ENCODE peak calls at places on chromosomes 1 and 21, in eight cellular contexts. V is fibroblast of the aortic adventitia, I is AG04450, G is foreskin fibroblast, T is MG63, S is GM06990, R is HFF-Myc, Y is ascending aorta. E is an unnamed sample.

GRCh38 chr1:190373705-190374336 is 103.8 kb downstream of the BRINP3 start:
- DNase-seq in V (peak), I (no peak), G (peak), T (no peak), S (no peak), R (no peak), Y (no peak), E (no peak)

GRCh38 chr1:91440845-91441244 is 36.2 kb upstream of the HFM1 start:
- DNase-seq in V (peak), I (no peak), G (peak), T (no peak), S (no peak), R (no peak), Y (no peak), E (no peak)

GRCh38 chr1:20080441-20081330 is 10.7 kb downstream of the PLA2G5 start:
- DNase-seq in V (no peak), I (no peak), G (no peak), T (peak), S (peak), R (no peak), Y (no peak), E (no peak)

GRCh38 chr1:169550294-169550693 is 36.0 kb downstream of the F5 start:
- DNase-seq in V (peak), I (no peak), G (peak), T (no peak), S (peak), R (peak), Y (no peak), E (no peak)

GRCh38 chr1:237386362-237387143 is 344.6 kb downstream of the RYR2 start:
- DNase-seq in V (peak), I (no peak), G (peak), T (no peak), S (no peak), R (no peak), Y (no peak), E (no peak)

GRCh38 chr1:3470650-3471355 is 16.3 kb downstream of the ARHGEF16 start:
- DNase-seq in V (no peak), I (no peak), G (no peak), T (no peak), S (no peak), R (no peak), Y (no peak), E (no peak)

GRCh38 chr1:106620521-106620954 is 435.9 kb upstream of the PRMT6 start:
- DNase-seq in V (peak), I (no peak), G (peak), T (peak), S (no peak), R (peak), Y (no peak), E (no peak)

GRCh38 chr1:56453016-56453721 is 126.2 kb downstream of the PLPP3 start:
- DNase-seq in V (no peak), I (no peak), G (no peak), T (no peak), S (no peak), R (no peak), Y (no peak), E (no peak)

GRCh38 chr1:39142394-39143060 is 62.0 kb upstream of the MACF1 start:
- DNase-seq in V (no peak), I (no peak), G (peak), T (no peak), S (no peak), R (no peak), Y (no peak), E (peak)

GRCh38 chr1:39145651-39145970 is 58.9 kb upstream of the MACF1 start:
- DNase-seq in V (no peak), I (no peak), G (no peak), T (no peak), S (no peak), R (no peak), Y (no peak), E (no peak)

GRCh38 chr1:39144943-39145650 is 59.4 kb upstream of the MACF1 start:
- DNase-seq in V (peak), I (no peak), G (no peak), T (no peak), S (no peak), R (no peak), Y (no peak), E (no peak)

GRCh38 chr1:39139723-39140360 is 64.7 kb upstream of the MACF1 start:
- DNase-seq in V (no peak), I (no peak), G (no peak), T (no peak), S (no peak), R (no peak), Y (no peak), E (no peak)

GRCh38 chr1:39141925-39142324 is 62.6 kb upstream of the MACF1 start:
- DNase-seq in V (peak), I (peak), G (peak), T (no peak), S (no peak), R (no peak), Y (no peak), E (no peak)
- H3K4me3 ChIP-seq in V (no peak), I (peak), G (no peak), T (no peak), S (no peak), R (no peak), Y (no peak), E (no peak)

GRCh38 chr1:112818990-112819689 is 104.0 kb upstream of the PPM1J start:
- DNase-seq in V (peak), I (peak), G (peak), T (peak), S (no peak), R (no peak), Y (no peak), E (no peak)
- H3K4me3 ChIP-seq in V (no peak), I (no peak), G (no peak), T (no peak), S (no peak), R (no peak), Y (no peak), E (no peak)

GRCh38 chr1:23461050-23461449 is 22.9 kb downstream of the ASAP3 start:
- DNase-seq in V (no peak), I (no peak), G (no peak), T (no peak), S (no peak), R (no peak), Y (no peak), E (no peak)

GRCh38 chr1:23460519-23460918 is 23.5 kb downstream of the ASAP3 start:
- DNase-seq in V (no peak), I (no peak), G (no peak), T (no peak), S (no peak), R (no peak), Y (no peak), E (no peak)

GRCh38 chr1:23466423-23466989 is 17.5 kb downstream of the ASAP3 start:
- DNase-seq in V (no peak), I (no peak), G (no peak), T (no peak), S (no peak), R (no peak), Y (no peak), E (no peak)

GRCh38 chr1:23462766-23463165 is 21.2 kb downstream of the ASAP3 start:
- DNase-seq in V (no peak), I (no peak), G (no peak), T (no peak), S (no peak), R (no peak), Y (no peak), E (no peak)

GRCh38 chr1:23463286-23463685 is 20.7 kb downstream of the ASAP3 start:
- DNase-seq in V (peak), I (no peak), G (no peak), T (no peak), S (no peak), R (no peak), Y (no peak), E (no peak)
- H3K4me3 ChIP-seq in V (no peak), I (no peak), G (no peak), T (no peak), S (no peak), R (no peak), Y (no peak), E (no peak)

GRCh38 chr21:41927727-41928409 is 25.9 kb downstream of the C2CD2 start:
- DNase-seq in V (no peak), I (no peak), G (no peak), T (no peak), S (peak), R (no peak), Y (no peak), E (no peak)
- H3K4me3 ChIP-seq in V (no peak), I (no peak), G (no peak), T (no peak), S (no peak), R (no peak), Y (no peak), E (no peak)

GRCh38 chr1:12851779-12852178 is 3.3 kb upstream of the HNRNPCL1 start:
- DNase-seq in V (peak), I (no peak), G (no peak), T (peak), S (no peak), R (no peak), Y (no peak), E (no peak)
- H3K4me3 ChIP-seq in V (no peak), I (no peak), G (no peak), T (no peak), S (no peak), R (no peak), Y (no peak), E (no peak)

GRCh38 chr1:2247760-2248126 is 19.6 kb downstream of the SKI start:
- DNase-seq in V (no peak), I (no peak), G (no peak), T (no peak), S (no peak), R (no peak), Y (no peak), E (no peak)

GRCh38 chr1:2250721-2251281 is 22.7 kb downstream of the SKI start:
- DNase-seq in V (no peak), I (no peak), G (no peak), T (no peak), S (no peak), R (no peak), Y (no peak), E (no peak)

GRCh38 chr1:2248127-2248826 is 20.2 kb downstream of the SKI start:
- DNase-seq in V (no peak), I (no peak), G (no peak), T (no peak), S (no peak), R (no peak), Y (no peak), E (no peak)

GRCh38 chr1:2249559-2249906 is 21.4 kb downstream of the SKI start:
- DNase-seq in V (no peak), I (no peak), G (no peak), T (no peak), S (no peak), R (no peak), Y (no peak), E (no peak)

DNA sequence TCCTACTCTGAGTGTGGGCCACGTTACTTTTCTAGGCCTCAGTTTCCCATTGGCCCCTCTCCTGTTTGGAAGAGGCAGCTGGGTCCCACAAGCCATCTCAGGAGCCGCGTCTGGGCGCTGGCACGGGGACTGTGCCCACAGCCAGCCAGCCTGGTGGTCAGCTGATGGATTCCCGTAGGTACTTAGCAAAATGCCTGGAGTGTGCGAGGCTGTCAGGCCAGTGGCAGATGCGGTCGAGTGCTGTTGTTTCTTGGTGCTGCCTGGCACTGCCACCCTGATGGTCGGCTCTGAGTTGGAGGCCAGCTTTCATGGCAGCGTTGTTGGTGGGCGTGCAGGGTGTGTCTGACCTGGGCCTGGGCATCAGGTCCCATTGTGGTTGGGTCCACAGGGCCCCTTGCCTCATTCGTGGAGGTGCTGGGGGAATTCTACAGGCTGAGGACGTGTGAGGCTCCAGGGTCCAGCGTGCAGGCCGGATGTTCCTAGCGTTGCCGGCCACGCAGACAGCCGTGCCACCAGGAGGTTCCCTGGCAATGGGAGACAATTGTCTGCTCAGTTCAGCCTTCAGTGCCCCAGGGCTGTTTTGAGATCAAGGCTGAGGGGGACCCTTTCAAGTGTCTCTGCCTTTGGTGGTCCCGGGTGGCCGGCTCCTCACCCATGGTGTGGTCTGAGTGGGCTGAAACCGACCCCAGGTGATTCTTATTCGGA is 20.9 kb downstream of the SKI start:
- DNase-seq in V (no peak), I (no peak), G (no peak), T (no peak), S (no peak), R (no peak), Y (no peak), E (no peak)
- H3K4me3 ChIP-seq in V (no peak), I (no peak), G (no peak), T (no peak), S (no peak), R (no peak), Y (peak), E (no peak)